ENCODE peak calls at places on chromosome 19, in ten cellular contexts. T, E, L, R, P, K, J, O, N and G are unnamed samples.

GRCh38 chr19:30066781-30067759 is 125.0 kb downstream of the URI1 start:
- DNase-seq in T (no peak), E (no peak), L (no peak), R (no peak), P (no peak), K (no peak), J (no peak), O (no peak), N (no peak), G (no peak)

GRCh38 chr19:15178629-15179308 is 22.0 kb downstream of the NOTCH3 start:
- DNase-seq in T (no peak), E (no peak), L (no peak), R (no peak), P (no peak), K (no peak), J (no peak), O (no peak), N (no peak), G (no peak)

GRCh38 chr19:4012092-4012974 is 4.8 kb downstream of the PIAS4 start:
- DNase-seq in T (no peak), E (no peak), L (no peak), R (no peak), P (no peak), K (no peak), J (no peak), O (no peak), N (no peak), G (no peak)

GRCh38 chr19:37914908-37915307 is 7.9 kb downstream of the SIPA1L3 start:
- DNase-seq in T (no peak), E (no peak), L (no peak), R (no peak), P (no peak), K (no peak), J (no peak), O (no peak), N (no peak), G (no peak)

GRCh38 chr19:12597594-12597993 is 13.0 kb downstream of the ZNF490 start:
- DNase-seq in T (no peak), E (no peak), L (no peak), R (no peak), P (no peak), K (no peak), J (no peak), O (no peak), N (no peak), G (no peak)

GRCh38 chr19:18456279-18456678 is 18.3 kb upstream of the ISYNA1 start:
- DNase-seq in T (no peak), E (no peak), L (no peak), R (no peak), P (no peak), K (no peak), J (no peak), O (no peak), N (no peak), G (no peak)

GRCh38 chr19:1825909-1826556 is 14.0 kb upstream of the ATP8B3 start:
- DNase-seq in T (peak), E (peak), L (peak), R (peak), P (peak), K (peak), J (peak), O (peak), N (peak), G (peak)

GRCh38 chr19:35123573-35123972 is 8.0 kb downstream of the FXYD3 start:
- DNase-seq in T (peak), E (no peak), L (no peak), R (no peak), P (no peak), K (no peak), J (no peak), O (no peak), N (peak), G (no peak)

GRCh38 chr19:52659013-52659412 is 20.9 kb upstream of the ZNF83 start:
- DNase-seq in T (no peak), E (no peak), L (no peak), R (no peak), P (no peak), K (no peak), J (no peak), O (no peak), N (no peak), G (no peak)

GRCh38 chr19:27777242-27777641 is 1435.7 kb downstream of the UQCRFS1 start:
- DNase-seq in T (no peak), E (no peak), L (no peak), R (no peak), P (no peak), K (no peak), J (no peak), O (no peak), N (no peak), G (no peak)

GRCh38 chr19:18282021-18282787 is 782 bp upstream of the JUND start:
- DNase-seq in T (no peak), E (peak), L (no peak), R (no peak), P (peak), K (no peak), J (peak), O (no peak), N (peak), G (no peak)

GRCh38 chr19:33819875-33820781 is 23.5 kb downstream of the KCTD15 start:
- DNase-seq in T (peak), E (peak), L (peak), R (peak), P (peak), K (peak), J (peak), O (peak), N (peak), G (peak)

GRCh38 chr19:729564-730381 is 21.0 kb downstream of the PALM start:
- DNase-seq in T (no peak), E (no peak), L (no peak), R (no peak), P (no peak), K (no peak), J (no peak), O (no peak), N (no peak), G (no peak)

GRCh38 chr19:46497773-46498172 is 2.1 kb upstream of the PNMA8B start:
- DNase-seq in T (no peak), E (peak), L (no peak), R (no peak), P (no peak), K (no peak), J (no peak), O (no peak), N (no peak), G (no peak)

GRCh38 chr19:45215391-45216191 is 29.6 kb downstream of the EXOC3L2 start:
- DNase-seq in T (peak), E (no peak), L (no peak), R (no peak), P (no peak), K (no peak), J (no peak), O (no peak), N (peak), G (peak)

GRCh38 chr19:6223461-6224307 is 56.1 kb downstream of the MLLT1 start:
- DNase-seq in T (no peak), E (no peak), L (no peak), R (no peak), P (peak), K (no peak), J (no peak), O (no peak), N (no peak), G (no peak)

GRCh38 chr19:6925801-6926751 is 38.7 kb downstream of the ADGRE1 start:
- DNase-seq in T (peak), E (no peak), L (peak), R (no peak), P (no peak), K (peak), J (no peak), O (no peak), N (no peak), G (no peak)

GRCh38 chr19:10390652-10391286 is 10.4 kb upstream of the TYK2 start:
- DNase-seq in T (peak), E (peak), L (peak), R (peak), P (no peak), K (peak), J (peak), O (peak), N (peak), G (peak)

GRCh38 chr19:53157601-53158000 is 1.3 kb downstream of the ZNF347 start:
- DNase-seq in T (no peak), E (peak), L (no peak), R (no peak), P (no peak), K (peak), J (no peak), O (peak), N (peak), G (no peak)

GRCh38 chr19:17755977-17756670 is 4.8 kb downstream of the FCHO1 start:
- DNase-seq in T (no peak), E (no peak), L (peak), R (no peak), P (no peak), K (peak), J (peak), O (peak), N (no peak), G (no peak)

GRCh38 chr19:18833849-18834643 is 2.3 kb downstream of the UPF1 start:
- DNase-seq in T (peak), E (no peak), L (no peak), R (no peak), P (peak), K (no peak), J (no peak), O (no peak), N (no peak), G (peak)

GRCh38 chr19:49119411-49120324 is at the start of gene PPFIA3:
- DNase-seq in T (peak), E (peak), L (no peak), R (no peak), P (peak), K (peak), J (peak), O (peak), N (peak), G (peak)

GRCh38 chr19:46972301-46972700 is 47.3 kb upstream of the NPAS1 start:
- DNase-seq in T (no peak), E (no peak), L (no peak), R (no peak), P (no peak), K (no peak), J (no peak), O (peak), N (peak), G (no peak)

GRCh38 chr19:18233224-18233825 is 7.1 kb upstream of the PDE4C start:
- DNase-seq in T (peak), E (peak), L (peak), R (peak), P (peak), K (peak), J (peak), O (peak), N (no peak), G (no peak)

GRCh38 chr19:49408816-49409440 is 14.3 kb downstream of the PTH2 start:
- DNase-seq in T (no peak), E (no peak), L (no peak), R (no peak), P (no peak), K (peak), J (no peak), O (no peak), N (no peak), G (no peak)

GRCh38 chr19:34667349-34668076 is 9.4 kb downstream of the SCGB2B2 start:
- DNase-seq in T (peak), E (peak), L (no peak), R (no peak), P (no peak), K (peak), J (no peak), O (peak), N (no peak), G (no peak)

GRCh38 chr19:54096642-54097106 is 3.9 kb downstream of the OSCAR start:
- DNase-seq in T (no peak), E (no peak), L (no peak), R (no peak), P (peak), K (peak), J (no peak), O (peak), N (no peak), G (no peak)

GRCh38 chr19:6457958-6458694 is 1.5 kb downstream of the SLC25A23 start:
- DNase-seq in T (no peak), E (peak), L (no peak), R (no peak), P (no peak), K (peak), J (no peak), O (peak), N (no peak), G (no peak)

GRCh38 chr19:7562646-7563393 is 27.3 kb downstream of the PNPLA6 start:
- DNase-seq in T (peak), E (peak), L (no peak), R (no peak), P (no peak), K (no peak), J (no peak), O (no peak), N (no peak), G (peak)

GRCh38 chr19:43667524-43668405 is 2.2 kb downstream of the PLAUR start:
- DNase-seq in T (no peak), E (no peak), L (no peak), R (no peak), P (no peak), K (no peak), J (peak), O (no peak), N (peak), G (no peak)